ENCODE peak calls at places on chromosome 4, in eight cellular contexts. One of them, this sample, is unnamed.

GRCh38 chr4:152342293-152342692 is 193.6 kb downstream of the FBXW7 start:
- DNase-seq in B cell: no peak
- DNase-seq in aorta: no peak
- DNase-seq in psoas muscle: no peak
- DNase-seq in H9: no peak
- DNase-seq in choroid plexus epithelial cell: no peak
- DNase-seq in mammary epithelial cell: peak
- DNase-seq in CD8-positive, alpha-beta memory T cell: no peak
- DNase-seq in this sample: peak

GRCh38 chr4:36054750-36055467 is 189.4 kb downstream of the ARAP2 start:
- DNase-seq in B cell: no peak
- DNase-seq in CD8-positive, alpha-beta memory T cell: no peak
- DNase-seq in psoas muscle: no peak
- DNase-seq in mammary epithelial cell: peak
- DNase-seq in aorta: no peak
- DNase-seq in choroid plexus epithelial cell: peak
- DNase-seq in H9: no peak
- DNase-seq in this sample: no peak

GRCh38 chr4:48340276-48340904 is 939 bp upstream of the SLAIN2 start:
- DNase-seq in H9: no peak
- DNase-seq in mammary epithelial cell: peak
- DNase-seq in CD8-positive, alpha-beta memory T cell: no peak
- DNase-seq in B cell: no peak
- DNase-seq in psoas muscle: no peak
- DNase-seq in aorta: no peak
- DNase-seq in choroid plexus epithelial cell: peak
- DNase-seq in this sample: peak

GRCh38 chr4:116427666-116428065 is 657.7 kb downstream of the TRAM1L1 start:
- DNase-seq in B cell: no peak
- DNase-seq in H9: no peak
- DNase-seq in aorta: no peak
- DNase-seq in choroid plexus epithelial cell: no peak
- DNase-seq in psoas muscle: no peak
- DNase-seq in CD8-positive, alpha-beta memory T cell: no peak
- DNase-seq in mammary epithelial cell: no peak
- DNase-seq in this sample: no peak

GRCh38 chr4:173211838-173212237 is 43.2 kb downstream of the GALNT7 start:
- DNase-seq in psoas muscle: no peak
- DNase-seq in mammary epithelial cell: peak
- DNase-seq in CD8-positive, alpha-beta memory T cell: no peak
- DNase-seq in B cell: no peak
- DNase-seq in H9: no peak
- DNase-seq in choroid plexus epithelial cell: peak
- DNase-seq in aorta: no peak
- DNase-seq in this sample: peak

GRCh38 chr4:3862640-3863420 is 96.6 kb downstream of the ADRA2C start:
- DNase-seq in mammary epithelial cell: no peak
- DNase-seq in psoas muscle: peak
- DNase-seq in CD8-positive, alpha-beta memory T cell: no peak
- DNase-seq in choroid plexus epithelial cell: no peak
- DNase-seq in H9: peak
- DNase-seq in aorta: peak
- DNase-seq in B cell: no peak
- DNase-seq in this sample: no peak

GRCh38 chr4:113869743-113870375 is 108.3 kb upstream of the CAMK2D start:
- DNase-seq in choroid plexus epithelial cell: peak
- DNase-seq in H9: no peak
- DNase-seq in CD8-positive, alpha-beta memory T cell: no peak
- DNase-seq in aorta: no peak
- DNase-seq in B cell: peak
- DNase-seq in psoas muscle: no peak
- DNase-seq in mammary epithelial cell: peak
- DNase-seq in this sample: peak

GRCh38 chr4:76977731-76978350 is 28.3 kb downstream of the SEPTIN11 start:
- DNase-seq in H9: no peak
- DNase-seq in psoas muscle: no peak
- DNase-seq in aorta: no peak
- DNase-seq in mammary epithelial cell: peak
- DNase-seq in B cell: no peak
- DNase-seq in choroid plexus epithelial cell: peak
- DNase-seq in CD8-positive, alpha-beta memory T cell: no peak
- DNase-seq in this sample: peak

GRCh38 chr4:67465032-67465762 is 80.1 kb downstream of the CENPC start:
- DNase-seq in psoas muscle: no peak
- DNase-seq in H9: no peak
- DNase-seq in choroid plexus epithelial cell: peak
- DNase-seq in CD8-positive, alpha-beta memory T cell: no peak
- DNase-seq in mammary epithelial cell: no peak
- DNase-seq in aorta: no peak
- DNase-seq in B cell: no peak
- DNase-seq in this sample: peak

GRCh38 chr4:122293374-122294365 is 85.1 kb upstream of the ADAD1 start:
- DNase-seq in aorta: no peak
- DNase-seq in mammary epithelial cell: no peak
- DNase-seq in H9: peak
- DNase-seq in choroid plexus epithelial cell: peak
- DNase-seq in CD8-positive, alpha-beta memory T cell: no peak
- DNase-seq in psoas muscle: no peak
- DNase-seq in B cell: no peak
- DNase-seq in this sample: no peak

GRCh38 chr4:31156221-31156620 is 436.1 kb downstream of the PCDH7 start:
- DNase-seq in choroid plexus epithelial cell: no peak
- DNase-seq in CD8-positive, alpha-beta memory T cell: no peak
- DNase-seq in H9: no peak
- DNase-seq in mammary epithelial cell: no peak
- DNase-seq in B cell: no peak
- DNase-seq in psoas muscle: no peak
- DNase-seq in aorta: no peak
- DNase-seq in this sample: no peak

GRCh38 chr4:3369781-3370660 is 71.7 kb upstream of the HGFAC start:
- DNase-seq in choroid plexus epithelial cell: peak
- DNase-seq in mammary epithelial cell: peak
- DNase-seq in psoas muscle: peak
- DNase-seq in CD8-positive, alpha-beta memory T cell: no peak
- DNase-seq in aorta: peak
- DNase-seq in B cell: no peak
- DNase-seq in H9: peak
- DNase-seq in this sample: peak